ENCODE peak calls at places on chromosomes 3 and 15, in four cellular contexts. W is esophagus squamous epithelium, Y is RPMI8226, G is pancreas. A is an unnamed sample.

GRCh38 chr3:48662753-48663488 is at the start of gene CELSR3:
- DNase-seq in Y (peak), G (peak), W (no peak), A (peak)

GRCh38 chr3:177929310-177929709 is 606.9 kb upstream of the KCNMB2 start:
- DNase-seq in W (no peak), Y (no peak), G (no peak), A (no peak)

GRCh38 chr3:104126463-104126862 is 1240.2 kb upstream of the ALCAM start:
- DNase-seq in W (no peak), G (no peak), Y (no peak), A (no peak)

GRCh38 chr15:74584779-74585178 is 30.9 kb upstream of the CLK3 start:
- DNase-seq in Y (no peak), G (no peak), W (no peak), A (no peak)

GRCh38 chr3:180744226-180744625 is 64.9 kb upstream of the CCDC39 start:
- DNase-seq in G (no peak), W (no peak), Y (no peak), A (no peak)

GRCh38 chr3:65342084-65342683 is 654.4 kb upstream of the ADAMTS9 start:
- DNase-seq in W (no peak), Y (peak), G (peak), A (no peak)

GRCh38 chr15:63458021-63458420 is 46.4 kb upstream of the USP3 start:
- DNase-seq in Y (no peak), G (no peak), W (no peak), A (no peak)

GRCh38 chr3:159366476-159366875 is 564.6 kb downstream of the MFSD1 start:
- DNase-seq in W (no peak), G (no peak), Y (no peak), A (no peak)

GRCh38 chr3:134375542-134376384 is 1.5 kb upstream of the AMOTL2 start:
- DNase-seq in Y (no peak), G (peak), W (no peak), A (no peak)

GRCh38 chr3:123781571-123782275 is 102.4 kb downstream of the MYLK start:
- DNase-seq in W (no peak), Y (no peak), G (no peak), A (no peak)

GRCh38 chr3:114496021-114496434 is 202.2 kb downstream of the TIGIT start:
- DNase-seq in G (no peak), W (no peak), Y (no peak), A (no peak)

GRCh38 chr3:8658326-8659212 is 14.0 kb upstream of the SSUH2 start:
- DNase-seq in Y (peak), G (peak), W (no peak), A (no peak)

GRCh38 chr15:33720952-33721351 is 247.3 kb upstream of the CHRM5 start:
- DNase-seq in G (no peak), Y (no peak), W (no peak), A (no peak)

GRCh38 chr3:127473244-127474024 is 117.1 kb downstream of the TPRA1 start:
- DNase-seq in Y (peak), G (no peak), W (no peak), A (no peak)

GRCh38 chr3:101085752-101086151 is 92.5 kb upstream of the ABI3BP start:
- DNase-seq in Y (no peak), G (no peak), W (no peak), A (no peak)

GRCh38 chr3:19950316-19950715 is 3.4 kb downstream of the RAB5A start:
- DNase-seq in G (no peak), W (no peak), Y (no peak), A (no peak)

GRCh38 chr3:87126321-87126720 is 100.8 kb upstream of the CHMP2B start:
- DNase-seq in Y (no peak), G (no peak), W (no peak), A (no peak)

GRCh38 chr3:74479915-74480314 is 134.5 kb downstream of the CNTN3 start:
- DNase-seq in Y (no peak), G (no peak), W (no peak), A (no peak)

GRCh38 chr3:194736896-194737600 is 51.4 kb downstream of the FAM43A start:
- DNase-seq in W (no peak), Y (peak), G (no peak), A (no peak)

GRCh38 chr3:16511561-16512434 is 1.7 kb downstream of the RFTN1 start:
- DNase-seq in W (peak), G (no peak), Y (no peak), A (peak)

GRCh38 chr3:65761890-65762605 is 276.7 kb downstream of the MAGI1 start:
- DNase-seq in Y (no peak), W (no peak), G (no peak), A (no peak)

GRCh38 chr15:55552926-55553325 is 35.2 kb downstream of the PYGO1 start:
- DNase-seq in W (no peak), Y (no peak), G (no peak), A (no peak)

GRCh38 chr15:48358229-48358641 is 27.0 kb downstream of the DUT start:
- DNase-seq in G (no peak), Y (no peak), W (no peak), A (no peak)

GRCh38 chr3:16482770-16483531 is 30.5 kb downstream of the RFTN1 start:
- DNase-seq in G (no peak), W (no peak), Y (no peak), A (peak)

GRCh38 chr3:10000686-10001085 is 14.0 kb upstream of the EMC3 start:
- DNase-seq in Y (no peak), G (no peak), W (no peak), A (no peak)

GRCh38 chr3:57556459-57557087 is 499 bp downstream of the PDE12 start:
- DNase-seq in Y (peak), W (no peak), G (peak), A (peak)

GRCh38 chr15:92832992-92833438 is 67.1 kb upstream of the CHD2 start:
- DNase-seq in Y (peak), W (no peak), G (no peak), A (peak)

GRCh38 chr3:41334426-41334825 is 135.1 kb downstream of the CTNNB1 start:
- DNase-seq in G (no peak), Y (no peak), W (no peak), A (no peak)

GRCh38 chr15:90413411-90414379 is 25.7 kb downstream of the IQGAP1 start:
- DNase-seq in W (no peak), G (no peak), Y (no peak), A (no peak)

GRCh38 chr15:64911317-64912186 is at the start of gene ANKDD1A:
- DNase-seq in G (peak), Y (peak), W (no peak), A (peak)

GRCh38 chr15:35874260-35874905 is 328.4 kb upstream of the DPH6 start:
- DNase-seq in W (no peak), Y (no peak), G (no peak), A (no peak)

GRCh38 chr15:70439880-70440279 is 323.5 kb downstream of the UACA start:
- DNase-seq in W (no peak), G (no peak), Y (no peak), A (no peak)

GRCh38 chr3:187267306-187267705 is 24.2 kb downstream of the MASP1 start:
- DNase-seq in Y (no peak), G (no peak), W (no peak), A (no peak)

GRCh38 chr15:64267331-64267973 is 88.5 kb downstream of the CSNK1G1 start:
- DNase-seq in W (no peak), Y (no peak), G (no peak), A (no peak)

GRCh38 chr3:143847787-143848631 is at the start of gene SLC9A9:
- DNase-seq in Y (peak), W (no peak), G (no peak), A (peak)

GRCh38 chr15:69093127-69093526 is 67.3 kb upstream of the GLCE start:
- DNase-seq in Y (no peak), W (no peak), G (no peak), A (no peak)

GRCh38 chr3:149153402-149153801 is 24.0 kb downstream of the HPS3 start:
- DNase-seq in G (no peak), W (no peak), Y (no peak), A (no peak)